ENCODE peak calls at places on chromosome 3, in four cellular contexts. U is omental fat pad, K is fibroblast of the conjunctiva, V is RPMI7951. Y is an unnamed sample.

GRCh38 chr3:126031981-126032471 is 51.9 kb downstream of the SLC41A3 start:
- DNase-seq in V (no peak), K (no peak), U (no peak), Y (peak; percentile 42)

GRCh38 chr3:94928921-94929320 is 866.1 kb downstream of the NSUN3 start:
- DNase-seq in V (peak; percentile 5), U (no peak), K (peak; percentile 14), Y (no peak)

GRCh38 chr3:32371466-32372212 is 20.0 kb upstream of the CMTM7 start:
- DNase-seq in K (no peak), V (no peak), U (no peak), Y (no peak)

GRCh38 chr3:44318929-44319328 is 19.6 kb upstream of the TCAIM start:
- DNase-seq in U (no peak), V (no peak), K (no peak), Y (no peak)

GRCh38 chr3:30704931-30705890 is 98.8 kb downstream of the TGFBR2 start:
- DNase-seq in K (no peak), V (no peak), U (no peak), Y (no peak)

GRCh38 chr3:30505866-30506517 is 100.4 kb upstream of the TGFBR2 start:
- DNase-seq in U (no peak), V (no peak), K (no peak), Y (no peak)

GRCh38 chr3:77825045-77825827 is 785.3 kb downstream of the ROBO2 start:
- DNase-seq in V (peak; percentile 73), K (peak; percentile 27), U (no peak), Y (peak; percentile 64)

GRCh38 chr3:158404319-158404718 is 166.7 kb upstream of the MLF1 start:
- DNase-seq in K (no peak), V (no peak), U (no peak), Y (no peak)

GRCh38 chr3:48301814-48302194 is 31.7 kb downstream of the SPINK8 start:
- DNase-seq in V (no peak), U (no peak), K (peak; percentile 5), Y (no peak)

GRCh38 chr3:101068876-101069606 is 75.8 kb upstream of the ABI3BP start:
- DNase-seq in K (no peak), V (peak; percentile 28), U (no peak), Y (no peak)

GRCh38 chr3:186281172-186281571 is 80.9 kb downstream of the DGKG start:
- DNase-seq in U (no peak), V (peak; percentile 76), K (no peak), Y (no peak)

GRCh38 chr3:125681146-125681545 is 85.8 kb upstream of the OSBPL11 start:
- DNase-seq in K (no peak), V (no peak), U (no peak), Y (no peak)

GRCh38 chr3:174775603-174776002 is 83.5 kb upstream of the NAALADL2 start:
- DNase-seq in U (no peak), V (no peak), K (no peak), Y (no peak)

GRCh38 chr3:124867511-124867910 is 19.7 kb downstream of the ITGB5 start:
- DNase-seq in V (no peak), K (no peak), U (no peak), Y (no peak)

GRCh38 chr3:197002701-197003454 is 26.7 kb downstream of the MELTF start:
- DNase-seq in V (peak; percentile 69), K (no peak), U (peak; percentile 59), Y (peak; percentile 82)

GRCh38 chr3:157360044-157360443 is 76.6 kb upstream of the PTX3 start:
- DNase-seq in U (no peak), V (peak; percentile 82), K (peak; percentile 86), Y (no peak)

GRCh38 chr3:153973722-153974121 is 147.5 kb upstream of the ARHGEF26 start:
- DNase-seq in V (no peak), U (no peak), K (no peak), Y (no peak)

GRCh38 chr3:30349507-30349906 is 256.9 kb upstream of the TGFBR2 start:
- DNase-seq in K (no peak), U (no peak), V (no peak), Y (no peak)

GRCh38 chr3:96538186-96538585 is 276.2 kb upstream of the EPHA6 start:
- DNase-seq in U (no peak), V (no peak), K (no peak), Y (no peak)

GRCh38 chr3:140902791-140903190 is 38.8 kb upstream of the SLC25A36 start:
- DNase-seq in K (no peak), U (no peak), V (no peak), Y (no peak)

Y was measured in ascending aorta.